ENCODE peak calls at places on chromosomes 3 and 15, in seven cellular contexts. One of them, this sample, is unnamed. For H3K27me3 and H3K9me3, the result is how much of the 10 kb centered on the place peaks cover.

GRCh38 chr3:136196401-136197158 is 445 bp upstream of the MSL2 start:
- DNase-seq in aorta: peak
- DNase-seq in endodermal cell: peak
- DNase-seq in WERI-Rb-1: peak
- DNase-seq in psoas muscle: peak
- DNase-seq in CD8-positive, alpha-beta memory T cell: peak
- DNase-seq in sigmoid colon: peak
- DNase-seq in this sample: peak

GRCh38 chr15:33296050-33296449 is 14.7 kb upstream of the RYR3 start:
- DNase-seq in aorta: no peak
- DNase-seq in endodermal cell: no peak
- DNase-seq in WERI-Rb-1: no peak
- DNase-seq in psoas muscle: no peak
- DNase-seq in CD8-positive, alpha-beta memory T cell: no peak
- DNase-seq in sigmoid colon: no peak
- DNase-seq in this sample: no peak

GRCh38 chr15:94029495-94029894 is 201.9 kb upstream of the MCTP2 start:
- DNase-seq in aorta: no peak
- DNase-seq in endodermal cell: no peak
- DNase-seq in WERI-Rb-1: no peak
- DNase-seq in psoas muscle: no peak
- DNase-seq in CD8-positive, alpha-beta memory T cell: no peak
- DNase-seq in sigmoid colon: no peak
- DNase-seq in this sample: no peak

GRCh38 chr15:38683382-38684242 is 119.0 kb upstream of the RASGRP1 start:
- DNase-seq in aorta: no peak
- DNase-seq in endodermal cell: peak
- DNase-seq in WERI-Rb-1: peak
- DNase-seq in psoas muscle: peak
- DNase-seq in CD8-positive, alpha-beta memory T cell: peak
- DNase-seq in sigmoid colon: no peak
- DNase-seq in this sample: peak

GRCh38 chr15:89103481-89104171 is 15.4 kb downstream of the ABHD2 start:
- DNase-seq in aorta: no peak
- DNase-seq in endodermal cell: no peak
- DNase-seq in WERI-Rb-1: no peak
- DNase-seq in psoas muscle: no peak
- DNase-seq in CD8-positive, alpha-beta memory T cell: no peak
- DNase-seq in sigmoid colon: peak
- DNase-seq in this sample: no peak

GRCh38 chr3:110995461-110996226 is 76.0 kb upstream of the NECTIN3 start:
- DNase-seq in aorta: no peak
- DNase-seq in endodermal cell: no peak
- DNase-seq in WERI-Rb-1: no peak
- DNase-seq in psoas muscle: no peak
- DNase-seq in CD8-positive, alpha-beta memory T cell: no peak
- DNase-seq in sigmoid colon: no peak
- DNase-seq in this sample: peak

GRCh38 chr15:78067328-78068241 is 9.9 kb downstream of the TBC1D2B start:
- DNase-seq in aorta: no peak
- DNase-seq in endodermal cell: no peak
- DNase-seq in WERI-Rb-1: peak
- DNase-seq in psoas muscle: no peak
- DNase-seq in CD8-positive, alpha-beta memory T cell: no peak
- DNase-seq in sigmoid colon: peak
- DNase-seq in this sample: no peak

GRCh38 chr15:51750942-51751686 is at the start of gene TMOD2:
- DNase-seq in aorta: peak
- DNase-seq in endodermal cell: peak
- DNase-seq in WERI-Rb-1: peak
- DNase-seq in psoas muscle: peak
- DNase-seq in CD8-positive, alpha-beta memory T cell: peak
- DNase-seq in sigmoid colon: peak
- DNase-seq in this sample: peak

GRCh38 chr3:186497608-186498007 is 46.6 kb downstream of the CRYGS start:
- DNase-seq in aorta: no peak
- DNase-seq in endodermal cell: no peak
- DNase-seq in WERI-Rb-1: no peak
- DNase-seq in psoas muscle: no peak
- DNase-seq in CD8-positive, alpha-beta memory T cell: no peak
- DNase-seq in sigmoid colon: no peak
- DNase-seq in this sample: no peak
- H3K27me3 ChIP-seq in aorta: under half
- H3K27me3 ChIP-seq in endodermal cell: under half
- H3K27me3 ChIP-seq in WERI-Rb-1: under half
- H3K27me3 ChIP-seq in psoas muscle: under half
- H3K27me3 ChIP-seq in CD8-positive, alpha-beta memory T cell: under half
- H3K27me3 ChIP-seq in sigmoid colon: under half
- H3K27me3 ChIP-seq in this sample: under half

GRCh38 chr15:26661107-26661506 is 111.8 kb downstream of the GABRB3 start:
- DNase-seq in aorta: no peak
- DNase-seq in endodermal cell: no peak
- DNase-seq in WERI-Rb-1: no peak
- DNase-seq in psoas muscle: no peak
- DNase-seq in CD8-positive, alpha-beta memory T cell: no peak
- DNase-seq in sigmoid colon: no peak
- DNase-seq in this sample: no peak
- H3K9me3 ChIP-seq in aorta: under half
- H3K9me3 ChIP-seq in endodermal cell: under half
- H3K9me3 ChIP-seq in WERI-Rb-1: under half
- H3K9me3 ChIP-seq in psoas muscle: under half
- H3K9me3 ChIP-seq in CD8-positive, alpha-beta memory T cell: under half
- H3K9me3 ChIP-seq in sigmoid colon: under half
- H3K9me3 ChIP-seq in this sample: under half

DNA sequence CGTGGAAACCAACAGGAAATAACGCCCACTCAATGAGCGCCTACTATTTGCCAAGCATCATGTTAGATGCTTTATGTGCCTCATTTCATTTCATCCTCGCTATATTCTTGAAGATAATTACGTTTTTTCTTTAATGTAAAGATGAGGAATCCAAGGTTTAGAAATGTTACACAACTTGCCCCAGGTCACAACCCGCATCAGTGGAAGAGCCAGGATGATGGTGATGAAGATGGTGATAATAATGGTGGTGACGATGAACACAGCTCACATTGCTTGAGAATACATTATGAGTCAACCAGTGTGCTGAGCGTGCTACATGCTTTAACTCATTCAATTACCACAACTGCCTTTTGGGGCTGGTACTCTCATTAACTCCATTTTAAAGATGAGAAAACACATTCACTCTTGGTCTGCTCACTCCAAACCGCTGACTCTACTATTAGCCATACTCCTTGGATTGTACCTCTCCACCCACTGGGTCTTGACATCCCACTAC is 21.5 kb upstream of the MYO1E start:
- DNase-seq in aorta: no peak
- DNase-seq in endodermal cell: no peak
- DNase-seq in WERI-Rb-1: no peak
- DNase-seq in psoas muscle: no peak
- DNase-seq in CD8-positive, alpha-beta memory T cell: no peak
- DNase-seq in sigmoid colon: no peak
- DNase-seq in this sample: no peak
- H3K4me3 ChIP-seq in aorta: no peak
- H3K4me3 ChIP-seq in endodermal cell: no peak
- H3K4me3 ChIP-seq in WERI-Rb-1: no peak
- H3K4me3 ChIP-seq in psoas muscle: no peak
- H3K4me3 ChIP-seq in CD8-positive, alpha-beta memory T cell: no peak
- H3K4me3 ChIP-seq in sigmoid colon: no peak
- H3K4me3 ChIP-seq in this sample: no peak

GRCh38 chr3:12286504-12286903 is 2.4 kb upstream of the PPARG start:
- DNase-seq in aorta: no peak
- DNase-seq in endodermal cell: no peak
- DNase-seq in WERI-Rb-1: no peak
- DNase-seq in psoas muscle: no peak
- DNase-seq in CD8-positive, alpha-beta memory T cell: no peak
- DNase-seq in sigmoid colon: no peak
- DNase-seq in this sample: no peak

GRCh38 chr3:12287727-12288465 is 974 bp upstream of the PPARG start:
- DNase-seq in aorta: peak
- DNase-seq in endodermal cell: peak
- DNase-seq in WERI-Rb-1: peak
- DNase-seq in psoas muscle: peak
- DNase-seq in CD8-positive, alpha-beta memory T cell: no peak
- DNase-seq in sigmoid colon: no peak
- DNase-seq in this sample: no peak

GRCh38 chr3:12285003-12285555 is 3.8 kb upstream of the PPARG start:
- DNase-seq in aorta: no peak
- DNase-seq in endodermal cell: no peak
- DNase-seq in WERI-Rb-1: no peak
- DNase-seq in psoas muscle: no peak
- DNase-seq in CD8-positive, alpha-beta memory T cell: no peak
- DNase-seq in sigmoid colon: no peak
- DNase-seq in this sample: no peak

GRCh38 chr3:12288466-12289129 is at the start of gene PPARG:
- DNase-seq in aorta: peak
- DNase-seq in endodermal cell: peak
- DNase-seq in WERI-Rb-1: peak
- DNase-seq in psoas muscle: peak
- DNase-seq in CD8-positive, alpha-beta memory T cell: no peak
- DNase-seq in sigmoid colon: no peak
- DNase-seq in this sample: no peak

DNA sequence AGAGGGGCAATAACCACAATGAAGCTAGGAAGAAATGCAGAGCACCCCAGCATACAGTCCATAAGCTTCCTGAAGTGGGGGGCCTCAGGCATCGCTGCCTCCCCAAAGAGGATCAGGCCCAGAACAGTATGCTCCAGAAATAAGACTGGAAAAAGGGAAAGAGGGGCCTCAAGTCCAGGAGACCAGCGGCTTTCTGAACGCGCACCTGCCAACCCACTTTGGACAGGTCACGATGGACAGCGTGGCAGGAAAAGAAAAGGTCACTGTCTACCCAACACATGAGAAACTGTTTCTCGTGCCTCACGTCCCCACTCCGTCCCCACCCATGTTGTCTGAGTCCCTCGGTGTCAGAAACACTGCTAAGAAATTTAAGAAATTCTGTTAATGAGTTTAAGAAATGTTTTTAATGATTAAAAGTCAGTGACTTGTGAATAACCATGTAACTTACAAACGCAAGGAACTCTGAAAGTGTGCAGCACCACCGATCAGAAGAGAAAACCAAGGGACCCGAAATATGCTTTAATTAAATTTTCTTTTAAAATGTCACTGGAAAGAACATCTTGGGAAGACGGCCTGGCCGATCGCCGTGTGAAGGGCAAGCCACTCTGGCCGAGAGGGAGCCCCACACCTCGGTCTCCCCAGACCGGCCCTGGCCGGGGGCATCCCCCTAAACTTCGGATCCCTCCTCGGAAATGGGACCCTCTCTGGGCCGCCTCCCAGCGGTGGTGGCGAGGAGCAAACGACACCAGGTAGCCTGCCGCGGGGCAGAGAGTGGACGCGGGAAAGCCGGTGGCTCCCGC is 1.7 kb upstream of the PPARG start:
- DNase-seq in aorta: peak
- DNase-seq in endodermal cell: peak
- DNase-seq in WERI-Rb-1: peak
- DNase-seq in psoas muscle: peak
- DNase-seq in CD8-positive, alpha-beta memory T cell: no peak
- DNase-seq in sigmoid colon: no peak
- DNase-seq in this sample: no peak
- H3K27me3 ChIP-seq in aorta: under half
- H3K27me3 ChIP-seq in endodermal cell: half or more
- H3K27me3 ChIP-seq in WERI-Rb-1: under half
- H3K27me3 ChIP-seq in psoas muscle: under half
- H3K27me3 ChIP-seq in CD8-positive, alpha-beta memory T cell: under half
- H3K27me3 ChIP-seq in sigmoid colon: under half
- H3K27me3 ChIP-seq in this sample: half or more

DNA sequence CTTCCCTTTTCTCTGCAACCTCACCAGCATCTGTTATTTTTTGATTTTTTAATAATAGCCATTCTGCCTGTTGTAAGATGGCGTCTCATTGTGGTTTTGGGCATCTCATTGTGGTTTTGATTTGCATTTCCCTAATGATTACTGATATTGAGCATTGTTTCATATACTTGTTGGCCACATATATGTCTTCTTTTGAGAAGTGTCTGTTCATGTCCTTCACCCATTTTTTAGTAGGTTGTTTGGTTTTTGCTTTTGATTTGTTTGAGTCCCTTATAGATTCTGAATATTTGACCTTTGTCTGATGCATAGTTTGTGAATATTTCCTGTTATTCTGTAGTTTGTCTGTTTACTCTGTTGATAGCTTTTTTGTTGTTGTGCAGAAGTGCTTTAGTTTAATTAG is 312.2 kb upstream of the TBC1D5 start:
- DNase-seq in aorta: no peak
- DNase-seq in endodermal cell: no peak
- DNase-seq in WERI-Rb-1: no peak
- DNase-seq in psoas muscle: no peak
- DNase-seq in CD8-positive, alpha-beta memory T cell: no peak
- DNase-seq in sigmoid colon: no peak
- DNase-seq in this sample: no peak
- H3K9me3 ChIP-seq in aorta: under half
- H3K9me3 ChIP-seq in endodermal cell: under half
- H3K9me3 ChIP-seq in WERI-Rb-1: under half
- H3K9me3 ChIP-seq in psoas muscle: under half
- H3K9me3 ChIP-seq in CD8-positive, alpha-beta memory T cell: under half
- H3K9me3 ChIP-seq in sigmoid colon: under half
- H3K9me3 ChIP-seq in this sample: under half

DNA sequence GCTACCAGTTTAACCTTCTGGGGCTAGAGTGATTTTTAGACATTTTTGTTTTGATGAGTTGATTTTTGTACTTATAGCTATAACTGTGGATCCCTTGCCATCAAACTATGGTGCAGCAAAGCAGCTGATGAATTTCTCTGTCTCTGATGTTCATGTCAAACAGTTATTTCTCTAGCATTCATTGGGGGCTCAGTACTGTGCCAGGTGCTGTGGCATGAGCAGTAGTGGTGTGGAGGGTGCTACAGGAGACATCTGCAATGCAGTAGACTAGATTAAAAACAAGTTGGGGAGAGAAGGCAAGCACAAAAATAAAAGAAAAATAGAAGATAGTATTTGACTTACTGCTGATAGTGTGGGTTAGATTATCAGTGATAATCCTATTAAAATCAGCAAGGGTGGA is 95.3 kb downstream of the AKAP13 start:
- DNase-seq in aorta: no peak
- DNase-seq in endodermal cell: no peak
- DNase-seq in WERI-Rb-1: no peak
- DNase-seq in psoas muscle: no peak
- DNase-seq in CD8-positive, alpha-beta memory T cell: no peak
- DNase-seq in sigmoid colon: no peak
- DNase-seq in this sample: no peak
- H3K4me3 ChIP-seq in aorta: no peak
- H3K4me3 ChIP-seq in endodermal cell: no peak
- H3K4me3 ChIP-seq in WERI-Rb-1: no peak
- H3K4me3 ChIP-seq in psoas muscle: no peak
- H3K4me3 ChIP-seq in CD8-positive, alpha-beta memory T cell: no peak
- H3K4me3 ChIP-seq in sigmoid colon: no peak
- H3K4me3 ChIP-seq in this sample: no peak

This sample was measured in A673.